ENCODE peak calls at places on chromosomes 3 and 15, in six cellular contexts. One of them, this sample, is unnamed.
A peak's percentile ranks its signal among the peaks of the same experiment; 100 is the strongest.

GRCh38 chr3:165225604-165226003 is 29.4 kb upstream of the SLITRK3 start:
- DNase-seq in heart left ventricle: no peak
- DNase-seq in effector memory CD4-positive, alpha-beta T cell: no peak
- DNase-seq in WERI-Rb-1: no peak
- DNase-seq in PC-9: no peak
- DNase-seq in neuronal stem cell: no peak
- DNase-seq in this sample: no peak

GRCh38 chr15:70101459-70102113 is 3.9 kb upstream of the TLE3 start:
- DNase-seq in heart left ventricle: peak; percentile 73
- DNase-seq in effector memory CD4-positive, alpha-beta T cell: no peak
- DNase-seq in WERI-Rb-1: peak; percentile 69
- DNase-seq in PC-9: peak; percentile 56
- DNase-seq in neuronal stem cell: peak; percentile 93
- DNase-seq in this sample: peak; percentile 60

GRCh38 chr15:88428053-88428452 is 39.1 kb downstream of the MRPL46 start:
- DNase-seq in heart left ventricle: no peak
- DNase-seq in effector memory CD4-positive, alpha-beta T cell: no peak
- DNase-seq in WERI-Rb-1: no peak
- DNase-seq in PC-9: no peak
- DNase-seq in neuronal stem cell: no peak
- DNase-seq in this sample: no peak

GRCh38 chr15:80419546-80419945 is 15.4 kb downstream of the ARNT2 start:
- DNase-seq in heart left ventricle: no peak
- DNase-seq in effector memory CD4-positive, alpha-beta T cell: no peak
- DNase-seq in WERI-Rb-1: no peak
- DNase-seq in PC-9: no peak
- DNase-seq in neuronal stem cell: no peak
- DNase-seq in this sample: no peak

GRCh38 chr3:62376187-62376720 is 2.9 kb upstream of the FEZF2 start:
- DNase-seq in heart left ventricle: no peak
- DNase-seq in effector memory CD4-positive, alpha-beta T cell: no peak
- DNase-seq in WERI-Rb-1: no peak
- DNase-seq in PC-9: no peak
- DNase-seq in neuronal stem cell: no peak
- DNase-seq in this sample: no peak

GRCh38 chr15:39925112-39925830 is 5.2 kb upstream of the GPR176 start:
- DNase-seq in heart left ventricle: no peak
- DNase-seq in effector memory CD4-positive, alpha-beta T cell: no peak
- DNase-seq in WERI-Rb-1: no peak
- DNase-seq in PC-9: no peak
- DNase-seq in neuronal stem cell: no peak
- DNase-seq in this sample: no peak

GRCh38 chr3:171838218-171838720 is 4.9 kb upstream of the TMEM212 start:
- DNase-seq in heart left ventricle: peak; percentile 68
- DNase-seq in effector memory CD4-positive, alpha-beta T cell: no peak
- DNase-seq in WERI-Rb-1: no peak
- DNase-seq in PC-9: no peak
- DNase-seq in neuronal stem cell: no peak
- DNase-seq in this sample: no peak

GRCh38 chr3:71416868-71417267 is 166.7 kb downstream of the FOXP1 start:
- DNase-seq in heart left ventricle: no peak
- DNase-seq in effector memory CD4-positive, alpha-beta T cell: no peak
- DNase-seq in WERI-Rb-1: no peak
- DNase-seq in PC-9: no peak
- DNase-seq in neuronal stem cell: no peak
- DNase-seq in this sample: no peak

GRCh38 chr15:41520636-41521035 is 7.0 kb upstream of the LTK start:
- DNase-seq in heart left ventricle: no peak
- DNase-seq in effector memory CD4-positive, alpha-beta T cell: no peak
- DNase-seq in WERI-Rb-1: no peak
- DNase-seq in PC-9: no peak
- DNase-seq in neuronal stem cell: no peak
- DNase-seq in this sample: no peak

GRCh38 chr15:31360843-31361763 is 34.5 kb downstream of the KLF13 start:
- DNase-seq in heart left ventricle: peak; percentile 52
- DNase-seq in effector memory CD4-positive, alpha-beta T cell: peak; percentile 74
- DNase-seq in WERI-Rb-1: no peak
- DNase-seq in PC-9: no peak
- DNase-seq in neuronal stem cell: no peak
- DNase-seq in this sample: no peak

GRCh38 chr15:72491768-72492167 is 17.6 kb downstream of the ARIH1 start:
- DNase-seq in heart left ventricle: no peak
- DNase-seq in effector memory CD4-positive, alpha-beta T cell: no peak
- DNase-seq in WERI-Rb-1: no peak
- DNase-seq in PC-9: no peak
- DNase-seq in neuronal stem cell: no peak
- DNase-seq in this sample: no peak

GRCh38 chr15:26807517-26808427 is 34.9 kb upstream of the GABRB3 start:
- DNase-seq in heart left ventricle: no peak
- DNase-seq in effector memory CD4-positive, alpha-beta T cell: no peak
- DNase-seq in WERI-Rb-1: no peak
- DNase-seq in PC-9: no peak
- DNase-seq in neuronal stem cell: no peak
- DNase-seq in this sample: no peak

GRCh38 chr3:190225186-190225692 is 97.0 kb downstream of the CLDN1 start:
- DNase-seq in heart left ventricle: no peak
- DNase-seq in effector memory CD4-positive, alpha-beta T cell: no peak
- DNase-seq in WERI-Rb-1: no peak
- DNase-seq in PC-9: peak; percentile 12
- DNase-seq in neuronal stem cell: peak; percentile 9
- DNase-seq in this sample: no peak

GRCh38 chr15:85620321-85621044 is 174.2 kb downstream of the KLHL25 start:
- DNase-seq in heart left ventricle: peak; percentile 44
- DNase-seq in effector memory CD4-positive, alpha-beta T cell: no peak
- DNase-seq in WERI-Rb-1: no peak
- DNase-seq in PC-9: no peak
- DNase-seq in neuronal stem cell: no peak
- DNase-seq in this sample: no peak

GRCh38 chr3:13506680-13507079 is 26.6 kb downstream of the HDAC11 start:
- DNase-seq in heart left ventricle: no peak
- DNase-seq in effector memory CD4-positive, alpha-beta T cell: no peak
- DNase-seq in WERI-Rb-1: no peak
- DNase-seq in PC-9: no peak
- DNase-seq in neuronal stem cell: no peak
- DNase-seq in this sample: peak; percentile 66

GRCh38 chr15:67135494-67135893 is 70.1 kb downstream of the SMAD3 start:
- DNase-seq in heart left ventricle: no peak
- DNase-seq in effector memory CD4-positive, alpha-beta T cell: no peak
- DNase-seq in WERI-Rb-1: no peak
- DNase-seq in PC-9: no peak
- DNase-seq in neuronal stem cell: no peak
- DNase-seq in this sample: no peak

GRCh38 chr3:43997788-43998373 is 243.8 kb upstream of the TOPAZ1 start:
- DNase-seq in heart left ventricle: no peak
- DNase-seq in effector memory CD4-positive, alpha-beta T cell: no peak
- DNase-seq in WERI-Rb-1: no peak
- DNase-seq in PC-9: peak; percentile 37
- DNase-seq in neuronal stem cell: no peak
- DNase-seq in this sample: no peak

GRCh38 chr15:32657198-32657886 is 15.8 kb downstream of the SCG5 start:
- DNase-seq in heart left ventricle: no peak
- DNase-seq in effector memory CD4-positive, alpha-beta T cell: no peak
- DNase-seq in WERI-Rb-1: no peak
- DNase-seq in PC-9: peak; percentile 21
- DNase-seq in neuronal stem cell: no peak
- DNase-seq in this sample: no peak
- H3K4me3 ChIP-seq in heart left ventricle: no peak overlapping the region
- H3K4me3 ChIP-seq in effector memory CD4-positive, alpha-beta T cell: no peak overlapping the region
- H3K4me3 ChIP-seq in WERI-Rb-1: no peak overlapping the region
- H3K4me3 ChIP-seq in PC-9: no peak overlapping the region
- H3K4me3 ChIP-seq in neuronal stem cell: no peak overlapping the region
- H3K4me3 ChIP-seq in this sample: no peak overlapping the region

GRCh38 chr15:73631915-73632669 is 1.1 kb downstream of the NPTN start:
- DNase-seq in heart left ventricle: peak; percentile 70
- DNase-seq in effector memory CD4-positive, alpha-beta T cell: no peak
- DNase-seq in WERI-Rb-1: no peak
- DNase-seq in PC-9: peak; percentile 18
- DNase-seq in neuronal stem cell: no peak
- DNase-seq in this sample: no peak

GRCh38 chr15:73633991-73634495 is 854 bp upstream of the NPTN start:
- DNase-seq in heart left ventricle: no peak
- DNase-seq in effector memory CD4-positive, alpha-beta T cell: no peak
- DNase-seq in WERI-Rb-1: no peak
- DNase-seq in PC-9: peak; percentile 70
- DNase-seq in neuronal stem cell: no peak
- DNase-seq in this sample: no peak

GRCh38 chr15:73630796-73631471 is 2.3 kb downstream of the NPTN start:
- DNase-seq in heart left ventricle: no peak
- DNase-seq in effector memory CD4-positive, alpha-beta T cell: no peak
- DNase-seq in WERI-Rb-1: no peak
- DNase-seq in PC-9: no peak
- DNase-seq in neuronal stem cell: no peak
- DNase-seq in this sample: no peak

GRCh38 chr15:73632670-73633058 is 525 bp downstream of the NPTN start:
- DNase-seq in heart left ventricle: peak; percentile 33
- DNase-seq in effector memory CD4-positive, alpha-beta T cell: no peak
- DNase-seq in WERI-Rb-1: no peak
- DNase-seq in PC-9: no peak
- DNase-seq in neuronal stem cell: peak; percentile 27
- DNase-seq in this sample: no peak

DNA sequence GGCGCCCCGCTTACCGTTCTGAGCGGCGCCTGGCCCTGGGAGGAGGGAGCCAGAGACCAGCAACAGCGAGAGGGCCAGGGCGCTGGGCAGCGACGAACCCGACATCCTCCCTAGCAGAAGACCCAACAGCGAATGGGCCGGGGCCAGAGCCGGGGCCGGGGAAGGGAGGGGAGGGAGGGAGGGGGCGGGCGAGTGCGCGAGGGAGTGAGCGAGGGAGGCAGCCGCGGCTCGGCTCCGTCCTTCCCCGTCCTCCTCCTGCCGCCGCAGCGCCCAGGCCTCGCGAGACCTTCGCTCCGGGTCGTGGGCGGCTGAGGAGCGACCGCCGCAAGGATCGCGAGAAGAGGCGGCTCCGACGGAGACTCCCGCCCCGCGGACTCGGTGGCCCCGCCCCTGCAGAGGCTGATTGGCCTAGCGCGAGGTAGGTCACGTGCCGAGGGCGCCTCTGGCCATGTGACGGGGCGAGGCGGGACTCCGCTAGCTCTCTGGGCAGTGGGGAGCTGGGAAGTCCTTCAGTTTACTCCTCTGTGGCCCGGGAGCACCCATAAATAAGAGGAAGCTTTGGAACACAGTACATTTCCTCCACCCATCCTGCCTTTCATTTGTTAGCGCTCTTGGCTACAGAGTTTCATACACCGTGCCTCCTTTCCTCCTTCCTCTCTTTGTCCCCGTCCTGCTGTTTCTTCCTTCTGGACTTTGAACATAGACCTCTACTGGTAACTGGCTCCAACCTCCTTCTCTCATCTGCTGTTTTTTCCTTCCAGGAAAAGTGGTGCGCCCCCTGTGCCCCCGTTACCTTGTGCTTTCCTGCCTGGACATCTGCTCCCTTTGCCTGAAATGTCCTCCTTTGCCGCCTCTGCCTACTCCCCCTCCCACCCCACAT is at the start of gene NPTN:
- DNase-seq in heart left ventricle: peak; percentile 99
- DNase-seq in effector memory CD4-positive, alpha-beta T cell: peak; percentile 97
- DNase-seq in WERI-Rb-1: peak; percentile 98
- DNase-seq in PC-9: peak; percentile 99
- DNase-seq in neuronal stem cell: peak; percentile 96
- DNase-seq in this sample: peak; percentile 100
- H3K27ac ChIP-seq in heart left ventricle: peak within 1 kb of the TSS; percentile 93
- H3K27ac ChIP-seq in effector memory CD4-positive, alpha-beta T cell: peak within 1 kb of the TSS; percentile 54
- H3K27ac ChIP-seq in WERI-Rb-1: peak within 1 kb of the TSS; percentile 80
- H3K27ac ChIP-seq in PC-9: peak within 1 kb of the TSS; percentile 96
- H3K27ac ChIP-seq in neuronal stem cell: peak within 1 kb of the TSS; percentile 52
- H3K27ac ChIP-seq in this sample: peak within 1 kb of the TSS; percentile 61

GRCh38 chr15:78761891-78762385 is 49.3 kb downstream of the ADAMTS7 start:
- DNase-seq in heart left ventricle: no peak
- DNase-seq in effector memory CD4-positive, alpha-beta T cell: no peak
- DNase-seq in WERI-Rb-1: no peak
- DNase-seq in PC-9: no peak
- DNase-seq in neuronal stem cell: no peak
- DNase-seq in this sample: peak; percentile 35

GRCh38 chr15:78752492-78753358 is 58.5 kb downstream of the ADAMTS7 start:
- DNase-seq in heart left ventricle: peak; percentile 51
- DNase-seq in effector memory CD4-positive, alpha-beta T cell: no peak
- DNase-seq in WERI-Rb-1: no peak
- DNase-seq in PC-9: no peak
- DNase-seq in neuronal stem cell: no peak
- DNase-seq in this sample: peak; percentile 55

GRCh38 chr15:78763111-78763795 is 48.0 kb downstream of the ADAMTS7 start:
- DNase-seq in heart left ventricle: peak; percentile 10
- DNase-seq in effector memory CD4-positive, alpha-beta T cell: no peak
- DNase-seq in WERI-Rb-1: no peak
- DNase-seq in PC-9: no peak
- DNase-seq in neuronal stem cell: no peak
- DNase-seq in this sample: no peak

GRCh38 chr15:78761020-78761419 is 50.2 kb downstream of the ADAMTS7 start:
- DNase-seq in heart left ventricle: peak; percentile 4
- DNase-seq in effector memory CD4-positive, alpha-beta T cell: no peak
- DNase-seq in WERI-Rb-1: no peak
- DNase-seq in PC-9: no peak
- DNase-seq in neuronal stem cell: no peak
- DNase-seq in this sample: peak; percentile 38

DNA sequence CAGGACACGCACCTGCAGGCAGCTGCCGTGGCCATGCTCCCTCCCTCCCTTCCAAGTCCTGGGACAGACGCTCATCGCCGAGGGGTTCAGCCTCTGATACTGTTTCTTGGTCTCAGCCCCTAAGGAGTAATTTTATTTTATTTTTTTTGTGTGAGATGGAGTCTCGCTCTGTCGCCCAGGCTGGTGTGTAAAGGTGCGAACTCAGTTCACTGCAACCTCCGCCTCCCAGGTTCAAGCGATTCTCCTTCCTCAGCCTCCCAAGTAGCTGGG is 53.7 kb downstream of the ADAMTS7 start:
- DNase-seq in heart left ventricle: no peak
- DNase-seq in effector memory CD4-positive, alpha-beta T cell: no peak
- DNase-seq in WERI-Rb-1: no peak
- DNase-seq in PC-9: no peak
- DNase-seq in neuronal stem cell: no peak
- DNase-seq in this sample: peak; percentile 59
- H3K4me3 ChIP-seq in heart left ventricle: no peak overlapping the region
- H3K4me3 ChIP-seq in effector memory CD4-positive, alpha-beta T cell: no peak overlapping the region
- H3K4me3 ChIP-seq in WERI-Rb-1: no peak overlapping the region
- H3K4me3 ChIP-seq in PC-9: no peak overlapping the region
- H3K4me3 ChIP-seq in neuronal stem cell: no peak overlapping the region
- H3K4me3 ChIP-seq in this sample: no peak overlapping the region

GRCh38 chr3:40387001-40387894 is at the start of gene ENTPD3:
- DNase-seq in heart left ventricle: no peak
- DNase-seq in effector memory CD4-positive, alpha-beta T cell: peak; percentile 9
- DNase-seq in WERI-Rb-1: peak; percentile 52
- DNase-seq in PC-9: peak; percentile 41
- DNase-seq in neuronal stem cell: peak; percentile 15
- DNase-seq in this sample: no peak
- H3K27ac ChIP-seq in heart left ventricle: no peak within 1 kb of the TSS
- H3K27ac ChIP-seq in effector memory CD4-positive, alpha-beta T cell: no peak within 1 kb of the TSS
- H3K27ac ChIP-seq in WERI-Rb-1: no peak within 1 kb of the TSS
- H3K27ac ChIP-seq in PC-9: no peak within 1 kb of the TSS
- H3K27ac ChIP-seq in neuronal stem cell: no peak within 1 kb of the TSS
- H3K27ac ChIP-seq in this sample: no peak within 1 kb of the TSS

GRCh38 chr15:68431792-68432401 is at the start of gene ITGA11:
- DNase-seq in heart left ventricle: peak; percentile 73
- DNase-seq in effector memory CD4-positive, alpha-beta T cell: no peak
- DNase-seq in WERI-Rb-1: peak; percentile 79
- DNase-seq in PC-9: peak; percentile 57
- DNase-seq in neuronal stem cell: peak; percentile 52
- DNase-seq in this sample: peak; percentile 93
- H3K4me3 ChIP-seq in heart left ventricle: peak within 1 kb of the TSS; percentile 57
- H3K4me3 ChIP-seq in effector memory CD4-positive, alpha-beta T cell: no peak within 1 kb of the TSS
- H3K4me3 ChIP-seq in WERI-Rb-1: peak within 1 kb of the TSS; percentile 52
- H3K4me3 ChIP-seq in PC-9: peak within 1 kb of the TSS; percentile 21
- H3K4me3 ChIP-seq in neuronal stem cell: no peak within 1 kb of the TSS
- H3K4me3 ChIP-seq in this sample: peak within 1 kb of the TSS; percentile 67

GRCh38 chr15:83304861-83305661 is 20.6 kb upstream of the BNC1 start:
- DNase-seq in heart left ventricle: no peak
- DNase-seq in effector memory CD4-positive, alpha-beta T cell: no peak
- DNase-seq in WERI-Rb-1: no peak
- DNase-seq in PC-9: peak; percentile 17
- DNase-seq in neuronal stem cell: no peak
- DNase-seq in this sample: no peak
- H3K27ac ChIP-seq in heart left ventricle: no peak overlapping the region
- H3K27ac ChIP-seq in effector memory CD4-positive, alpha-beta T cell: no peak overlapping the region
- H3K27ac ChIP-seq in WERI-Rb-1: peak overlapping the region; percentile 16
- H3K27ac ChIP-seq in PC-9: peak overlapping the region; percentile 98
- H3K27ac ChIP-seq in neuronal stem cell: no peak overlapping the region
- H3K27ac ChIP-seq in this sample: no peak overlapping the region

This sample was measured in aorta.